ENCODE peak calls at places on chromosomes 16 and 17, in four cellular contexts. P is stimulated activated CD4-positive, alpha-beta T cell treated with anti-CD3 and anti-CD28 coated beads, Interleukin-4, amount 100 ng/mL, for 1 hour; O is T-helper 17 cell; J is central memory CD4-positive, alpha-beta T cell. K is an unnamed sample.

GRCh38 chr17:82874011-82874835 is 34.4 kb upstream of the ZNF750 start:
- DNase-seq in P (no peak), O (no peak), J (no peak), K (no peak)

GRCh38 chr17:17401271-17401781 is 75.5 kb upstream of the MED9 start:
- DNase-seq in P (no peak), O (no peak), J (no peak), K (no peak)

GRCh38 chr17:2122641-2123302 is 67.9 kb downstream of the HIC1 start:
- DNase-seq in P (no peak), O (no peak), J (no peak), K (no peak)

GRCh38 chr17:57956311-57957119 is 1.3 kb upstream of the CUEDC1 start:
- DNase-seq in P (peak), O (no peak), J (peak), K (peak)

GRCh38 chr17:81101614-81102306 is 63.5 kb upstream of the PVALEF start:
- DNase-seq in P (peak), O (peak), J (peak), K (peak)

GRCh38 chr17:49244839-49245238 is 14.3 kb upstream of the PHOSPHO1 start:
- DNase-seq in P (no peak), O (no peak), J (no peak), K (no peak)

GRCh38 chr17:75783803-75784472 is 668 bp upstream of the UNK start:
- DNase-seq in P (no peak), O (no peak), J (no peak), K (no peak)

GRCh38 chr16:85204242-85205010 is 92.2 kb upstream of the CIBAR2 start:
- DNase-seq in P (no peak), O (no peak), J (no peak), K (no peak)

GRCh38 chr16:10920726-10921427 is 21.4 kb downstream of the DEXI start:
- DNase-seq in P (no peak), O (no peak), J (no peak), K (no peak)

GRCh38 chr17:40803617-40804082 is 3.9 kb upstream of the KRT28 start:
- DNase-seq in P (peak), O (peak), J (peak), K (peak)